ENCODE peak calls at places on chromosomes 4 and X, in five cellular contexts. E is NCI-H2029 treated with DMSO at 0.1 percent for 48 hours, O is AG08396, S is AG04450, M is NCI-H2107. N is an unnamed sample.

GRCh38 chr4:23422878-23423277 is 467.0 kb downstream of the PPARGC1A start:
- DNase-seq in E (no peak), O (no peak), S (no peak), M (no peak), N (no peak)

GRCh38 chr4:114087596-114088230 is 108.3 kb upstream of the ARSJ start:
- DNase-seq in E (no peak), O (peak), S (peak), M (no peak), N (no peak)

GRCh38 chrX:131675596-131676194 is 131.8 kb downstream of the OR13H1 start:
- DNase-seq in E (no peak), O (peak), S (no peak), M (no peak), N (peak)

GRCh38 chr4:7860600-7861158 is 79.0 kb downstream of the AFAP1 start:
- DNase-seq in E (no peak), O (no peak), S (no peak), M (no peak), N (no peak)

GRCh38 chrX:145923376-145923775 is 105.7 kb downstream of the SLITRK2 start:
- DNase-seq in E (no peak), O (no peak), S (no peak), M (no peak), N (peak)

GRCh38 chr4:108861339-108861738 is 98.5 kb upstream of the ETNPPL start:
- DNase-seq in E (no peak), O (no peak), S (no peak), M (no peak), N (no peak)

GRCh38 chr4:38831653-38832052 is 25.0 kb downstream of the TLR6 start:
- DNase-seq in E (no peak), O (no peak), S (no peak), M (no peak), N (no peak)

GRCh38 chrX:8913665-8914409 is 112.7 kb upstream of the FAM9A start:
- DNase-seq in E (no peak), O (peak), S (peak), M (no peak), N (no peak)

GRCh38 chr4:25723409-25723808 is 67.8 kb downstream of the SLC34A2 start:
- DNase-seq in E (peak), O (no peak), S (peak), M (no peak), N (peak)

GRCh38 chr4:73714647-73715046 is 25.7 kb upstream of the CXCL8 start:
- DNase-seq in E (no peak), O (no peak), S (no peak), M (no peak), N (no peak)

GRCh38 chr4:2044119-2044485 is 15.0 kb upstream of the NAT8L start:
- DNase-seq in E (no peak), O (peak), S (no peak), M (no peak), N (no peak)

GRCh38 chr4:150305995-150306394 is 227.8 kb downstream of the DCLK2 start:
- DNase-seq in E (no peak), O (no peak), S (no peak), M (no peak), N (no peak)

GRCh38 chr4:99402765-99403164 is 32.4 kb downstream of the ADH7 start:
- DNase-seq in E (no peak), O (no peak), S (no peak), M (no peak), N (peak)

GRCh38 chr4:76716020-76716419 is 181.9 kb downstream of the SOWAHB start:
- DNase-seq in E (no peak), O (no peak), S (no peak), M (no peak), N (no peak)

GRCh38 chrX:67674741-67675140 is 130.9 kb downstream of the AR start:
- DNase-seq in E (no peak), O (no peak), S (no peak), M (no peak), N (no peak)

GRCh38 chrX:9710332-9710731 is 55.3 kb downstream of the GPR143 start:
- DNase-seq in E (no peak), O (no peak), S (no peak), M (no peak), N (no peak)

GRCh38 chr4:38424171-38424871 is 239.7 kb upstream of the KLF3 start:
- DNase-seq in E (no peak), O (no peak), S (no peak), M (no peak), N (no peak)

GRCh38 chr4:40255722-40256281 is 59.0 kb downstream of the RHOH start:
- DNase-seq in E (no peak), O (peak), S (peak), M (no peak), N (peak)

GRCh38 chrX:132023896-132024386 is 839 bp downstream of the STK26 start:
- DNase-seq in E (no peak), O (no peak), S (no peak), M (no peak), N (no peak)

GRCh38 chrX:84340981-84341380 is 153.0 kb upstream of the RPS6KA6 start:
- DNase-seq in E (no peak), O (peak), S (peak), M (no peak), N (no peak)

GRCh38 chr4:83282049-83282535 is 2.5 kb downstream of the COQ2 start:
- DNase-seq in E (peak), O (peak), S (no peak), M (no peak), N (peak)

GRCh38 chr4:26171953-26172352 is 148.9 kb upstream of the RBPJ start:
- DNase-seq in E (no peak), O (peak), S (peak), M (no peak), N (peak)

GRCh38 chr4:135434936-135435335 is 1233.3 kb upstream of the PABPC4L start:
- DNase-seq in E (no peak), O (no peak), S (no peak), M (no peak), N (no peak)

GRCh38 chr4:168695288-168695687 is 198.4 kb downstream of the PALLD start:
- DNase-seq in E (no peak), O (no peak), S (no peak), M (no peak), N (peak)

GRCh38 chr4:170339522-170339921 is 249.8 kb upstream of the AADAT start:
- DNase-seq in E (no peak), O (no peak), S (no peak), M (no peak), N (peak)

N was measured in DMS53.